ENCODE peak calls at places on chromosomes 6 and 20, in ten cellular contexts. Y, V, T, B, C, H, D, Z, E and A are unnamed samples. For H3K4me1, the result is how much of the 10 kb centered on the place peaks cover.

GRCh38 chr6:122631571-122632249 is 21.5 kb downstream of the PKIB start:
- DNase-seq in Y (no peak), V (no peak), T (no peak), B (no peak), C (no peak), H (no peak), D (no peak), Z (no peak), E (no peak), A (no peak)

GRCh38 chr20:32999603-33000250 is 4.5 kb downstream of the SUN5 start:
- DNase-seq in Y (no peak), V (no peak), T (no peak), B (no peak), C (no peak), H (no peak), D (peak), Z (no peak), E (no peak), A (no peak)

GRCh38 chr6:11632231-11632630 is 94.7 kb downstream of the TMEM170B start:
- DNase-seq in Y (peak), V (no peak), T (no peak), B (no peak), C (peak), H (no peak), D (no peak), Z (no peak), E (no peak), A (peak)

GRCh38 chr20:24723953-24724352 is 225.1 kb upstream of the CST7 start:
- DNase-seq in Y (no peak), V (no peak), T (no peak), B (no peak), C (no peak), H (no peak), D (no peak), Z (no peak), E (no peak), A (no peak)

GRCh38 chr20:11229772-11230171 is 556.0 kb upstream of the JAG1 start:
- DNase-seq in Y (peak), V (no peak), T (peak), B (no peak), C (peak), H (no peak), D (no peak), Z (no peak), E (peak), A (peak)

GRCh38 chr6:151240861-151241642 is 1.3 kb downstream of the AKAP12 start:
- DNase-seq in Y (peak), V (peak), T (peak), B (peak), C (peak), H (no peak), D (no peak), Z (no peak), E (peak), A (peak)

GRCh38 chr20:19104186-19104585 is 108.3 kb upstream of the SLC24A3 start:
- DNase-seq in Y (no peak), V (no peak), T (no peak), B (no peak), C (no peak), H (no peak), D (no peak), Z (no peak), E (no peak), A (no peak)

GRCh38 chr6:44373051-44373450 is 14.5 kb upstream of the CDC5L start:
- DNase-seq in Y (no peak), V (no peak), T (no peak), B (no peak), C (no peak), H (no peak), D (no peak), Z (no peak), E (no peak), A (no peak)

GRCh38 chr6:138030872-138031271 is 76.3 kb downstream of the PERP start:
- DNase-seq in Y (no peak), V (no peak), T (no peak), B (no peak), C (no peak), H (no peak), D (no peak), Z (no peak), E (no peak), A (no peak)

GRCh38 chr6:110395221-110395620 is 20.2 kb downstream of the DDO start:
- DNase-seq in Y (no peak), V (no peak), T (no peak), B (no peak), C (no peak), H (no peak), D (no peak), Z (no peak), E (peak), A (no peak)

GRCh38 chr6:113047148-113047547 is 700.0 kb downstream of the RFPL4B start:
- DNase-seq in Y (no peak), V (no peak), T (no peak), B (no peak), C (no peak), H (no peak), D (no peak), Z (no peak), E (no peak), A (no peak)

GRCh38 chr20:38628580-38629470 is 27.2 kb downstream of the ARHGAP40 start:
- DNase-seq in Y (no peak), V (no peak), T (no peak), B (no peak), C (no peak), H (no peak), D (no peak), Z (no peak), E (no peak), A (no peak)

GRCh38 chr20:36760647-36761046 is 12.9 kb downstream of the DSN1 start:
- DNase-seq in Y (no peak), V (no peak), T (no peak), B (no peak), C (no peak), H (no peak), D (peak), Z (no peak), E (no peak), A (no peak)

GRCh38 chr6:37765182-37765780 is 54.2 kb upstream of the ZFAND3 start:
- DNase-seq in Y (no peak), V (no peak), T (no peak), B (peak), C (no peak), H (no peak), D (no peak), Z (no peak), E (no peak), A (peak)

GRCh38 chr20:11411765-11412164 is 505.9 kb upstream of the BTBD3 start:
- DNase-seq in Y (no peak), V (no peak), T (no peak), B (no peak), C (no peak), H (no peak), D (no peak), Z (no peak), E (no peak), A (no peak)

GRCh38 chr20:34004790-34005457 is 11.2 kb downstream of the RALY start:
- DNase-seq in Y (no peak), V (no peak), T (no peak), B (no peak), C (no peak), H (no peak), D (peak), Z (no peak), E (no peak), A (no peak)

GRCh38 chr6:5671162-5671561 is 335.6 kb downstream of the NRN1 start:
- DNase-seq in Y (no peak), V (no peak), T (peak), B (no peak), C (no peak), H (no peak), D (peak), Z (peak), E (no peak), A (no peak)

GRCh38 chr20:49775229-49775693 is 37.4 kb upstream of the SLC9A8 start:
- DNase-seq in Y (peak), V (peak), T (peak), B (no peak), C (peak), H (peak), D (peak), Z (peak), E (peak), A (peak)

GRCh38 chr20:49570828-49571552 is 3.1 kb upstream of the PTGIS start:
- DNase-seq in Y (no peak), V (peak), T (no peak), B (no peak), C (no peak), H (no peak), D (no peak), Z (no peak), E (no peak), A (no peak)

GRCh38 chr20:58014628-58015315 is 213.7 kb downstream of the ANKRD60 start:
- DNase-seq in Y (peak), V (no peak), T (no peak), B (no peak), C (no peak), H (no peak), D (no peak), Z (no peak), E (no peak), A (no peak)

GRCh38 chr6:21377356-21377755 is 216.2 kb upstream of the SOX4 start:
- DNase-seq in Y (no peak), V (no peak), T (no peak), B (no peak), C (no peak), H (no peak), D (no peak), Z (no peak), E (no peak), A (no peak)

GRCh38 chr6:31877651-31878161 is 1.1 kb downstream of the SLC44A4 start:
- DNase-seq in Y (no peak), V (peak), T (no peak), B (peak), C (peak), H (no peak), D (peak), Z (no peak), E (no peak), A (peak)

GRCh38 chr20:44701116-44701865 is 13.9 kb upstream of the CCN5 start:
- DNase-seq in Y (no peak), V (no peak), T (no peak), B (no peak), C (no peak), H (no peak), D (peak), Z (no peak), E (no peak), A (no peak)

GRCh38 chr6:139336488-139336887 is 38.0 kb downstream of the CITED2 start:
- DNase-seq in Y (no peak), V (no peak), T (no peak), B (no peak), C (peak), H (no peak), D (no peak), Z (no peak), E (peak), A (peak)

GRCh38 chr6:90415178-90415577 is 118.5 kb upstream of the BACH2 start:
- DNase-seq in Y (no peak), V (no peak), T (no peak), B (no peak), C (no peak), H (no peak), D (no peak), Z (no peak), E (no peak), A (no peak)

GRCh38 chr6:90414352-90414751 is 117.7 kb upstream of the BACH2 start:
- DNase-seq in Y (no peak), V (no peak), T (no peak), B (no peak), C (no peak), H (no peak), D (no peak), Z (no peak), E (no peak), A (no peak)

GRCh38 chr6:90412538-90413369 is 116.1 kb upstream of the BACH2 start:
- DNase-seq in Y (no peak), V (no peak), T (no peak), B (no peak), C (no peak), H (no peak), D (no peak), Z (no peak), E (no peak), A (no peak)

GRCh38 chr6:90413396-90413795 is 116.8 kb upstream of the BACH2 start:
- DNase-seq in Y (no peak), V (no peak), T (no peak), B (peak), C (no peak), H (no peak), D (no peak), Z (no peak), E (no peak), A (no peak)

DNA sequence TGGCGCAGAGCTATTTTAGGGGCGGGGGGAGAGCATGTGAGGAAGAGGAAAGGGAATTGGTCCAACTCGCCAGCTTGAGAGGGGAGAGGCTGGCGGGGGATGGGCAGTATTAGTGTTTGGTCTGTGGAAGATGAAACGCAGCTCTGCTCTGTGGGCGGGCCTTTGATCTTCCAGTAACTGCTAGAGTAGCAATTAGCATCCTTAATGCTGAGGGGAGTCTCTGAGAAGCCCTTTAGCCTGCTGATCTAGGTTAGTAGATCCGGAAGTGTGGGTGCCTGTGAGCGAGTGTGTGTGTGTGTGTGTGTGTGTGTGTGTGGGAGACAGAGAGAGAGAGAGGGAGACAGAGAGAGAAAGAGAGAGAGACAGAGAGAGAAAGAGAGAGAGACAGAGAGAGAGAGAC is 117.2 kb upstream of the BACH2 start:
- DNase-seq in Y (no peak), V (no peak), T (peak), B (peak), C (peak), H (no peak), D (no peak), Z (peak), E (peak), A (no peak)
- H3K4me3 ChIP-seq in Y (no peak), V (no peak), T (no peak), B (no peak), C (no peak), H (no peak), D (no peak), Z (no peak), E (peak), A (peak)

GRCh38 chr20:53827292-53827995 is 233.8 kb upstream of the ZNF217 start:
- DNase-seq in Y (no peak), V (no peak), T (no peak), B (no peak), C (no peak), H (no peak), D (no peak), Z (no peak), E (no peak), A (no peak)

GRCh38 chr20:53827996-53828672 is 234.5 kb upstream of the ZNF217 start:
- DNase-seq in Y (no peak), V (peak), T (peak), B (no peak), C (no peak), H (no peak), D (no peak), Z (no peak), E (no peak), A (no peak)

GRCh38 chr20:53829706-53830521 is 236.3 kb upstream of the ZNF217 start:
- DNase-seq in Y (no peak), V (no peak), T (no peak), B (no peak), C (peak), H (no peak), D (peak), Z (no peak), E (no peak), A (no peak)

GRCh38 chr20:53829086-53829703 is 235.6 kb upstream of the ZNF217 start:
- DNase-seq in Y (peak), V (peak), T (peak), B (no peak), C (no peak), H (no peak), D (no peak), Z (peak), E (no peak), A (no peak)

GRCh38 chr20:53828673-53829085 is 235.0 kb upstream of the ZNF217 start:
- DNase-seq in Y (peak), V (peak), T (peak), B (no peak), C (no peak), H (no peak), D (no peak), Z (peak), E (no peak), A (no peak)
- TF ChIP-seq EP300 in Y (no peak), V (no peak), T (no peak), B (no peak), C (no peak), H (no peak), D (no peak), Z (peak), E (no peak), A (no peak)

GRCh38 chr6:33965766-33966165 is 162.0 kb upstream of the MLN start:
- DNase-seq in Y (no peak), V (no peak), T (no peak), B (no peak), C (no peak), H (no peak), D (no peak), Z (no peak), E (no peak), A (no peak)
- H3K4me1 ChIP-seq in Y (under half), V (under half), T (under half), B (under half), C (under half), H (under half), D (under half), Z (under half), E (under half), A (under half)

DNA sequence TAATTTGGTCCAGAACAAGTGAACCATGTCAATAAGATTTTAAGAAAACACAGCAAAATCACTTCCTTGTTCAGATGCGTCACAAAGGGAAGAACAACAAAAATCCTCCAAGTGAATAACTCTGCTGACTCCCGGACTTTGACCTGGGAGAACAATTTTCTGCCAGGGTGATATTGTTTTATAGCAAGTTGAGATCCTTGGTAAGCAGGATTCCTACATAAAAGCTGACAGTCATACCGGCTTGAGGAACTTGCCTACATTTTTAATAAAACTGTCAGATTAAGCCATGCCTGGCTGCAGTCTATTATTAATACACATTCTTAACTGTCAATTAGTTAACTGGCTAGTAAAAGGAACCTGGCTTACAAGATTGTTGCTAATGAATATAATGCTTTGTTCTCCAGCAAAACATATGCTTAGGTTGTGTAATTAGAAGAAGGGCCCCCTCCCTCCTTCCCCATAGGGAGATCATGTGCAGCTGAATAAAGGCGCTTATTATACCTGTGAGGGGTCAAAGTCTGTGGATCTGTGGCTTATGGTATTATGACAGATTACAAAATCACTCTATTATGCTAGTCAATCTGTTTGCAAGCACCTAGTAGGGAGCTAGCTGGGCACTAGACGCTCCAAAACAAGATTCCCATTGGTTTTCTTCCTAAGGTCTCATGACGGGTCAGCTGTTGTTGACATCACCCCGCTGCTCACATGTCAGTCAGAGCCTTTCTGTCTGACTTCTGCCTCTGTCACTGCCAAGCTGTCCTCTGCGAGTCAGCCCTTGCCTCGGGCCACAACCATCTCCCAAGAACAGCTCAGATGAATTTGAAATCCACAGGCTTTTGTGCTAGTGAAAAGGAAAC is 44.6 kb upstream of the SEC63 start:
- DNase-seq in Y (peak), V (no peak), T (peak), B (no peak), C (peak), H (no peak), D (peak), Z (no peak), E (no peak), A (peak)
- H3K4me3 ChIP-seq in Y (no peak), V (no peak), T (no peak), B (no peak), C (no peak), H (no peak), D (no peak), Z (no peak), E (no peak), A (no peak)

DNA sequence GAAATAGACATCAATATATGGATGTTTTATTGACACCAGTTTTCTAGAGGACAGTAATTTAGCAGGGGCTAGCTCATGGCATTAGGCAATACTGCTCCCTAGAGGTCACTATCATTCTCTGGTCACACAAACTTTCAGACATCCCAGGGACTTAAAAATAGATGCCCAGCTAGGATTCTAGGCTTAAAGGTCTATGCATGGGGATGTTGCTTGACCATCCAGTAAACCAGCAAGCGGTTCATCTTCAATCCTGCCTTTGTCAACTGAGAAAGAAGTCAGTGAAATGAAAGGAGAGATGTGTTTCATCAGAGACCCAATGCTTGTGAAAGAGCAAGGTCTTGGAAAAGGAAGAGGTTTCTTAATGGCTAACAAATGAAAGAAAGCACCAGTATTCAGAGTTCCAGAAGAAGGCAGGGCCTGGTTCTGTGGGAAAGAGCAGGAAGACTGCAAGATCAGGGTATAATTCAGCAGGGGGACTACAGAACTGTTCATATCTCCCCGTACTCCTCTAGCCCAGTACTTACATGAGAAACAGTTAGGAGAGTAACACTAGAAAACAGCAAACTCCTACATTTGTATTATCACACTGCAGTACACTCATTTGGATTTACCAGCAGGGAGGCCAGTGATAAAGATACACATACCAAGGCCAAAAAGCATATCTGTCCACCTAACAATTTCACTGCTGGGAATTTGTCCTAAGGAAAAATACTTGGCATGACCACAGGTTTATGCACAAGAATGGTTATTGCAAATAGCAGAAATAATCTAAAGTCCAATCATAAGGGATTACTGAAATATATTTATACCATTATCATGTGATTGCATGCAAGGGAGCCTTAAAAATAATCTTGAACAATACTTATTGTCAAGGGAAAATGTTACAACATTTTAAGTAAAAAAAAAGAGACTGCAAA is 151.4 kb upstream of the LAMA2 start:
- DNase-seq in Y (peak), V (no peak), T (no peak), B (peak), C (no peak), H (no peak), D (peak), Z (no peak), E (no peak), A (no peak)
- TF ChIP-seq EP300 in Y (no peak), V (no peak), T (no peak), B (no peak), C (no peak), H (no peak), D (no peak), Z (no peak), E (no peak), A (no peak)